ENCODE peak calls at places on chromosomes 16 and 17, in ten cellular contexts. E is T-helper 1 cell, X is stomach, T is cardiac muscle cell, H is RWPE1, B is progenitor cell of endocrine pancreas, P is HCT116, K is left kidney, M is activated T-cell treated with anti-CD3 and anti-CD28 coated beads for 1 hour, G is GM23338. A is an unnamed sample.

GRCh38 chr16:56814537-56815432 is 50.2 kb upstream of the SLC12A3 start:
- DNase-seq in E (no peak), X (no peak), T (peak; percentile 47), H (no peak), B (no peak), P (no peak), K (peak; percentile 77), M (no peak), G (no peak), A (no peak)

GRCh38 chr17:61583242-61583641 is 7.8 kb downstream of the NACA2 start:
- DNase-seq in E (no peak), X (no peak), T (peak; percentile 43), H (peak; percentile 57), B (no peak), P (peak; percentile 65), K (peak; percentile 46), M (no peak), G (peak; percentile 35), A (no peak)

GRCh38 chr16:49345829-49346228 is 27.8 kb upstream of the C16orf78 start:
- DNase-seq in E (no peak), X (no peak), T (peak; percentile 71), H (peak; percentile 13), B (peak; percentile 24), P (no peak), K (peak; percentile 67), M (no peak), G (peak; percentile 78), A (no peak)

GRCh38 chr17:50129946-50130777 is at the start of gene SAMD14:
- DNase-seq in E (peak; percentile 46), X (no peak), T (no peak), H (no peak), B (no peak), P (no peak), K (peak; percentile 68), M (peak; percentile 30), G (peak; percentile 59), A (no peak)

GRCh38 chr16:23401142-23401541 is 51.8 kb downstream of the COG7 start:
- DNase-seq in E (no peak), X (no peak), T (no peak), H (no peak), B (no peak), P (no peak), K (no peak), M (no peak), G (no peak), A (no peak)

GRCh38 chr16:53946745-53947386 is 242.9 kb downstream of the FTO start:
- DNase-seq in E (no peak), X (no peak), T (no peak), H (no peak), B (no peak), P (no peak), K (peak; percentile 56), M (no peak), G (no peak), A (no peak)

GRCh38 chr16:9500872-9501271 is 409.4 kb downstream of the HAPSTR1 start:
- DNase-seq in E (no peak), X (no peak), T (no peak), H (no peak), B (no peak), P (no peak), K (no peak), M (no peak), G (peak; percentile 33), A (no peak)

GRCh38 chr17:40326014-40326831 is 17.2 kb downstream of the RARA start:
- DNase-seq in E (peak; percentile 55), X (no peak), T (no peak), H (no peak), B (no peak), P (no peak), K (no peak), M (peak; percentile 36), G (no peak), A (no peak)

GRCh38 chr16:66367968-66368891 is 1.7 kb downstream of the CDH5 start:
- DNase-seq in E (no peak), X (no peak), T (no peak), H (no peak), B (no peak), P (no peak), K (no peak), M (no peak), G (peak; percentile 39), A (no peak)

GRCh38 chr16:51143166-51143565 is 7.9 kb downstream of the SALL1 start:
- DNase-seq in E (no peak), X (no peak), T (no peak), H (no peak), B (no peak), P (no peak), K (no peak), M (no peak), G (no peak), A (no peak)

GRCh38 chr16:471353-472198 is 46.1 kb downstream of the RAB11FIP3 start:
- DNase-seq in E (no peak), X (no peak), T (no peak), H (peak; percentile 48), B (no peak), P (no peak), K (peak; percentile 96), M (no peak), G (peak; percentile 76), A (no peak)

GRCh38 chr16:80703391-80704071 is 100.9 kb downstream of the CDYL2 start:
- DNase-seq in E (no peak), X (no peak), T (no peak), H (no peak), B (no peak), P (no peak), K (no peak), M (no peak), G (no peak), A (no peak)

GRCh38 chr16:49340466-49340865 is 33.1 kb upstream of the C16orf78 start:
- DNase-seq in E (no peak), X (no peak), T (no peak), H (no peak), B (no peak), P (no peak), K (no peak), M (no peak), G (no peak), A (no peak)

GRCh38 chr17:29136998-29137730 is 43.0 kb downstream of the MYO18A start:
- DNase-seq in E (no peak), X (no peak), T (no peak), H (no peak), B (no peak), P (no peak), K (no peak), M (no peak), G (no peak), A (no peak)

GRCh38 chr16:57723170-57723569 is 12.4 kb upstream of the KATNB1 start:
- DNase-seq in E (no peak), X (no peak), T (no peak), H (no peak), B (no peak), P (no peak), K (peak; percentile 38), M (no peak), G (peak; percentile 76), A (no peak)

GRCh38 chr16:52584921-52585320 is 38.0 kb upstream of the TOX3 start:
- DNase-seq in E (no peak), X (no peak), T (no peak), H (no peak), B (no peak), P (no peak), K (no peak), M (no peak), G (no peak), A (no peak)

GRCh38 chr16:19366384-19366783 is 51.3 kb upstream of the TMC5 start:
- DNase-seq in E (no peak), X (no peak), T (no peak), H (no peak), B (no peak), P (no peak), K (no peak), M (no peak), G (no peak), A (no peak)

GRCh38 chr17:30347488-30347887 is 13.6 kb upstream of the TMIGD1 start:
- DNase-seq in E (no peak), X (no peak), T (no peak), H (no peak), B (no peak), P (no peak), K (no peak), M (no peak), G (no peak), A (no peak)

GRCh38 chr17:18040287-18040858 is 1.2 kb downstream of the GID4 start:
- DNase-seq in E (no peak), X (no peak), T (no peak), H (no peak), B (no peak), P (no peak), K (peak; percentile 29), M (no peak), G (no peak), A (no peak)

GRCh38 chr17:56718515-56718914 is 115.2 kb downstream of the C17orf67 start:
- DNase-seq in E (no peak), X (no peak), T (no peak), H (no peak), B (no peak), P (no peak), K (no peak), M (no peak), G (no peak), A (no peak)

GRCh38 chr17:67680445-67681224 is 37.1 kb upstream of the NOL11 start:
- DNase-seq in E (no peak), X (no peak), T (no peak), H (no peak), B (no peak), P (no peak), K (peak; percentile 28), M (no peak), G (no peak), A (no peak)